ENCODE peak calls at places on chromosomes 2 and 18, in four cellular contexts. One of them, this sample, is unnamed.

GRCh38 chr2:137123241-137123640 is 357.9 kb downstream of the THSD7B start:
- DNase-seq in pancreas: no peak
- DNase-seq in psoas muscle: no peak
- DNase-seq in cardiac muscle cell: no peak
- DNase-seq in this sample: no peak

GRCh38 chr2:174340400-174341300 is 5.9 kb downstream of the SP9 start:
- DNase-seq in pancreas: peak; percentile 65
- DNase-seq in cardiac muscle cell: no peak
- DNase-seq in psoas muscle: peak; percentile 24
- DNase-seq in this sample: no peak

GRCh38 chr2:18536100-18536499 is 24.4 kb downstream of the RDH14 start:
- DNase-seq in psoas muscle: no peak
- DNase-seq in pancreas: no peak
- DNase-seq in cardiac muscle cell: no peak
- DNase-seq in this sample: no peak

GRCh38 chr2:15116830-15117229 is 444.3 kb downstream of the NBAS start:
- DNase-seq in cardiac muscle cell: no peak
- DNase-seq in pancreas: no peak
- DNase-seq in psoas muscle: no peak
- DNase-seq in this sample: no peak

GRCh38 chr18:69400253-69400975 is at the start of gene DOK6:
- DNase-seq in pancreas: peak; percentile 59
- DNase-seq in psoas muscle: peak; percentile 24
- DNase-seq in cardiac muscle cell: peak; percentile 92
- DNase-seq in this sample: peak; percentile 70

GRCh38 chr2:102848366-102848839 is 86.6 kb downstream of the TMEM182 start:
- DNase-seq in psoas muscle: peak; percentile 79
- DNase-seq in cardiac muscle cell: peak; percentile 75
- DNase-seq in pancreas: peak; percentile 90
- DNase-seq in this sample: peak; percentile 60

GRCh38 chr18:4640349-4641012 is 185.4 kb upstream of the DLGAP1 start:
- DNase-seq in pancreas: no peak
- DNase-seq in cardiac muscle cell: no peak
- DNase-seq in psoas muscle: no peak
- DNase-seq in this sample: no peak

GRCh38 chr2:15817748-15818147 is 122.6 kb upstream of the MYCN start:
- DNase-seq in pancreas: no peak
- DNase-seq in psoas muscle: no peak
- DNase-seq in cardiac muscle cell: no peak
- DNase-seq in this sample: no peak

GRCh38 chr2:11824901-11825592 is 78.6 kb downstream of the LPIN1 start:
- DNase-seq in pancreas: no peak
- DNase-seq in psoas muscle: no peak
- DNase-seq in cardiac muscle cell: peak; percentile 74
- DNase-seq in this sample: no peak

GRCh38 chr18:62070306-62070705 is 116.5 kb downstream of the PIGN start:
- DNase-seq in cardiac muscle cell: peak; percentile 27
- DNase-seq in pancreas: no peak
- DNase-seq in psoas muscle: no peak
- DNase-seq in this sample: no peak

GRCh38 chr18:652131-652530 is 5.3 kb upstream of the TYMS start:
- DNase-seq in pancreas: no peak
- DNase-seq in psoas muscle: no peak
- DNase-seq in cardiac muscle cell: no peak
- DNase-seq in this sample: no peak

GRCh38 chr2:153623020-153623419 is 144.5 kb upstream of the RPRM start:
- DNase-seq in psoas muscle: no peak
- DNase-seq in cardiac muscle cell: no peak
- DNase-seq in pancreas: no peak
- DNase-seq in this sample: no peak

GRCh38 chr2:62663443-62663842 is 42.1 kb upstream of the EHBP1 start:
- DNase-seq in pancreas: no peak
- DNase-seq in psoas muscle: no peak
- DNase-seq in cardiac muscle cell: peak; percentile 83
- DNase-seq in this sample: no peak

GRCh38 chr2:64652231-64653173 is 1.2 kb downstream of the SERTAD2 start:
- DNase-seq in psoas muscle: peak; percentile 31
- DNase-seq in cardiac muscle cell: peak; percentile 77
- DNase-seq in pancreas: peak; percentile 66
- DNase-seq in this sample: no peak

GRCh38 chr2:6957910-6958615 is 40.9 kb downstream of the RNF144A start:
- DNase-seq in pancreas: no peak
- DNase-seq in cardiac muscle cell: no peak
- DNase-seq in psoas muscle: peak; percentile 37
- DNase-seq in this sample: no peak

GRCh38 chr2:133503323-133503722 is 64.9 kb downstream of the NCKAP5 start:
- DNase-seq in cardiac muscle cell: no peak
- DNase-seq in psoas muscle: no peak
- DNase-seq in pancreas: no peak
- DNase-seq in this sample: no peak

GRCh38 chr2:96073170-96073775 is 38.6 kb upstream of the GPAT2 start:
- DNase-seq in pancreas: no peak
- DNase-seq in cardiac muscle cell: no peak
- DNase-seq in psoas muscle: no peak
- DNase-seq in this sample: no peak

GRCh38 chr2:172153161-172153560 is 50.5 kb upstream of the DLX2 start:
- DNase-seq in pancreas: no peak
- DNase-seq in psoas muscle: no peak
- DNase-seq in cardiac muscle cell: no peak
- DNase-seq in this sample: no peak

GRCh38 chr2:141058552-141058951 is 1072.3 kb downstream of the LRP1B start:
- DNase-seq in cardiac muscle cell: no peak
- DNase-seq in psoas muscle: no peak
- DNase-seq in pancreas: no peak
- DNase-seq in this sample: no peak

GRCh38 chr2:26011990-26012856 is 21.7 kb upstream of the RAB10 start:
- DNase-seq in cardiac muscle cell: peak; percentile 30
- DNase-seq in pancreas: no peak
- DNase-seq in psoas muscle: peak; percentile 40
- DNase-seq in this sample: no peak

GRCh38 chr18:5518899-5519371 is 24.9 kb downstream of the EPB41L3 start:
- DNase-seq in psoas muscle: no peak
- DNase-seq in pancreas: no peak
- DNase-seq in cardiac muscle cell: peak; percentile 88
- DNase-seq in this sample: no peak

GRCh38 chr2:128303911-128304310 is 14.8 kb downstream of the HS6ST1 start:
- DNase-seq in psoas muscle: peak; percentile 11
- DNase-seq in pancreas: peak; percentile 33
- DNase-seq in cardiac muscle cell: no peak
- DNase-seq in this sample: no peak

GRCh38 chr18:58970943-58971799 is 106.5 kb downstream of the ZNF532 start:
- DNase-seq in pancreas: no peak
- DNase-seq in cardiac muscle cell: no peak
- DNase-seq in psoas muscle: no peak
- DNase-seq in this sample: no peak

GRCh38 chr18:46213295-46213694 is 109.1 kb downstream of the HAUS1 start:
- DNase-seq in psoas muscle: no peak
- DNase-seq in cardiac muscle cell: peak; percentile 40
- DNase-seq in pancreas: no peak
- DNase-seq in this sample: no peak

GRCh38 chr2:164771897-164772296 is 69.7 kb downstream of the COBLL1 start:
- DNase-seq in psoas muscle: no peak
- DNase-seq in pancreas: no peak
- DNase-seq in cardiac muscle cell: no peak
- DNase-seq in this sample: no peak

GRCh38 chr2:180180511-180180910 is 173.4 kb upstream of the CWC22 start:
- DNase-seq in pancreas: no peak
- DNase-seq in psoas muscle: no peak
- DNase-seq in cardiac muscle cell: no peak
- DNase-seq in this sample: no peak

GRCh38 chr2:215896921-215897320 is 116.4 kb downstream of the MREG start:
- DNase-seq in psoas muscle: no peak
- DNase-seq in cardiac muscle cell: no peak
- DNase-seq in pancreas: no peak
- DNase-seq in this sample: no peak

GRCh38 chr2:239161711-239162140 is 239.1 kb downstream of the HDAC4 start:
- DNase-seq in psoas muscle: peak; percentile 9
- DNase-seq in cardiac muscle cell: no peak
- DNase-seq in pancreas: peak; percentile 38
- DNase-seq in this sample: peak; percentile 10

DNA sequence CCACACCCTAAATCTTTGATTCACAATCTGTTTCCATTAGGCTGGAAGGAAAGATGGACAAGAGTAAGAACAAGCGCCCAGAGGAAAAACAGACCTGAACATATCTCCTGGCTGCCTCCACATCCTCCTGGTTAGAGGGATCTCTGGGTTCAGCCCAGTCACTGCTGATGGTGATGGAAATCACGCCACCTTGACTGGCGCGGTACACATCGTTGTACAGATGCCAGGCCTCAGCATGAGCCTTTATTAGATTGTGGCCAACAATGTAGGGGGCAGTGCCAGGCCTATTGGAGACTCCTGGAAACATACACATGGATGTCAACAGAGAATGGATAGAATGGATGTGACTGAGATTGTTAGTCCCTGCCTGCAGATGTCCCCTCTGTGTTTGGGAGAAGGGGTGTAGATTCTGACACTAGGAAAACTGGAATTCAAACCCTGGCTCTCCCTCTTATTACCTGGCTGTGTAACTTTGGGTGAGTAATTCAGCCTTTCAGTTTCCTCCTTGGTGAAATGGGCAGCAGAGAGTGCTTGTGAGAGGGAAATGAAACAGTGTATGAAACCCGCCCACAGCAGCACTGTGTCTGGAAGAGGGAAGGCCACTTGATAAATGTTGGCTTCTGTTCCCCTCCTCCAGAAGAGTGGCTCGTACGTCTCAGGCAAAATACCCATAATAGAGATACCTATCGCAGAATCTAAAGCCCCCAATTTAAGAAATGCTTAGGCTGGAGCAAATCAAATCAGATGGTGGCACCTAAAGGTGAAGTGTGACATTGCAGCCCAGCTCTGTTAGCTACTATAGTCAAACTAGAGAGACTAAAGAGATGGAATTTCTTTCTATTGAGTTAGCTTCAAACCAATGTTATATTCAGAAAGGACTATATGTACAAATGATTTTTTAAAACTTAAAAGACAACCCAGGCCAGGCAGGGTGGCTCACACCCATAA is 36.2 kb downstream of the LCT start:
- DNase-seq in pancreas: no peak
- DNase-seq in psoas muscle: no peak
- DNase-seq in cardiac muscle cell: no peak
- DNase-seq in this sample: no peak
- TF ChIP-seq CTCF in pancreas: no peak
- TF ChIP-seq CTCF in psoas muscle: no peak
- TF ChIP-seq CTCF in cardiac muscle cell: no peak
- TF ChIP-seq CTCF in this sample: no peak

DNA sequence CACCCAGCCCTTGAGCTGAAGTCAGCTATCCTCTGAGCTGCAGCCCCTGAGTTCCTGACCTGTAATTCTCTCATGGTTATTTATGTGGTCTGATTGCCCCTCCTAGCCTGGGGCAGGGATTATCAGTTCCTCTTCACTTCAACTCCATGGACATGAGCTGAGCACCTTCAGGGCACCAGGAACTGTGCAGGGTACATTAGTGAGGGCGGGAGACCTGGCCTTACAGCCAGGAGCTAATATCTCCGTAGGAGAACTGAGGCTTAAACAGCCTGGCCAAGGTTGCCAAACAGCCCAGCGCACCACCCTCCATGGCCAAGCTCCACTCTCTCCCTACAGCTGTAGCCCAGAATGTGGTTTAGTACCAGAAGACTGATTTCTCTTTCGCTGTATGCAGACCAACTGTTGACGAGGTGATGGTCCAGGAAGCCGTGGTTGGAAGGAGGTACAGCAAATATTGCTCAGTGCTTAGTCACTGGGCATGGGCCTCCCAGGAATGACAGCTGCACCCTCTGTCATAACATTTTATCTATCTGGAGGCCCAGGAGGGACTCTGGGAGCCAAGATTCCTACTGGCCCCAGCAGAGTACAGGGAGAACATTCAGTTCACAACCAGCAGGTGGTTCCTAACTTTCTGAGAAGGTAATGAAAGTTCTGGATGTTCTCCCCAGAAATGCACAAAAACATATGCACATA is 228.7 kb upstream of the SIX2 start:
- DNase-seq in psoas muscle: peak; percentile 77
- DNase-seq in cardiac muscle cell: peak; percentile 96
- DNase-seq in pancreas: no peak
- DNase-seq in this sample: no peak
- TF ChIP-seq CTCF in psoas muscle: peak; percentile 52
- TF ChIP-seq CTCF in cardiac muscle cell: peak; percentile 48
- TF ChIP-seq CTCF in pancreas: no peak
- TF ChIP-seq CTCF in this sample: no peak

GRCh38 chr2:118264591-118264990 is 176.3 kb downstream of the INSIG2 start:
- DNase-seq in pancreas: no peak
- DNase-seq in cardiac muscle cell: no peak
- DNase-seq in psoas muscle: no peak
- DNase-seq in this sample: no peak

GRCh38 chr2:118268268-118268667 is 180.0 kb downstream of the INSIG2 start:
- DNase-seq in psoas muscle: no peak
- DNase-seq in pancreas: no peak
- DNase-seq in cardiac muscle cell: no peak
- DNase-seq in this sample: no peak

GRCh38 chr2:118272391-118272790 is 184.1 kb downstream of the INSIG2 start:
- DNase-seq in cardiac muscle cell: no peak
- DNase-seq in pancreas: no peak
- DNase-seq in psoas muscle: no peak
- DNase-seq in this sample: no peak

GRCh38 chr2:118266086-118266485 is 177.8 kb downstream of the INSIG2 start:
- DNase-seq in cardiac muscle cell: no peak
- DNase-seq in pancreas: no peak
- DNase-seq in psoas muscle: no peak
- DNase-seq in this sample: no peak

DNA sequence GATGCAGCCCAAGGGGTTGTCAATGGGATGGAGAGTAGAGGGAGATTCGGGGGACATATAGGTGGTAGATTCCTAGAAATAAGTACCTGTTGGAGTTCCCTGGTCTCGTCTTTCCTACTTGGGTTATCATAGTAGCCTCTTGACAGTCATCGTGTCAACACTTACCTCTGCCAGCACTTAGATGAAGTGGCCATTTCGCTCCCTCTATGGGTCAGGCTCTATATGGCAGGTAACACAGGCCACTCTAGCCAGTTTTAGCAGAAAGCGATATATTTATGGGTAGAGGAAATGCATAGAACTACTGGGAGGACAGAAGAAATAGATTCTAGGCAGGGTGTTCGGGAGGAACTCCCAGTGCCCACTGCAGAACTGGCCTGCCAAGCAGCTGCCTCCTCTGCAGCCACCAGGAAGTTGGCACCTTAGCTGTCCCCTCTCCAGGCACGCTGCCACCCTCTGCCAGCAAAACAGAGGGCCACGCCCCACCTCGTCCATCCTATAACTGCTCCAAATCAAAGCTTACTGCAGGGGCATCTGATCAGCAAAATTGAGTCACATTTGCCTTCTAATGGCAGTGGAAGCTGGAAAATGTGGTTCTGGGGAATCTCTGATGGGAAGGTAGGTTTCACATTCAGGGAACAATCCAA is 181.3 kb downstream of the INSIG2 start:
- DNase-seq in pancreas: no peak
- DNase-seq in psoas muscle: no peak
- DNase-seq in cardiac muscle cell: no peak
- DNase-seq in this sample: no peak
- TF ChIP-seq CTCF in pancreas: no peak
- TF ChIP-seq CTCF in psoas muscle: no peak
- TF ChIP-seq CTCF in cardiac muscle cell: no peak
- TF ChIP-seq CTCF in this sample: no peak

GRCh38 chr2:240225660-240226475 is 85.4 kb upstream of the OTOS start:
- DNase-seq in pancreas: no peak
- DNase-seq in cardiac muscle cell: no peak
- DNase-seq in psoas muscle: no peak
- DNase-seq in this sample: peak; percentile 10
- TF ChIP-seq CTCF in pancreas: no peak
- TF ChIP-seq CTCF in cardiac muscle cell: no peak
- TF ChIP-seq CTCF in psoas muscle: no peak
- TF ChIP-seq CTCF in this sample: no peak

GRCh38 chr2:69013837-69014796 is 1.1 kb downstream of the ANTXR1 start:
- DNase-seq in psoas muscle: no peak
- DNase-seq in cardiac muscle cell: peak; percentile 77
- DNase-seq in pancreas: no peak
- DNase-seq in this sample: no peak
- TF ChIP-seq CTCF in psoas muscle: no peak
- TF ChIP-seq CTCF in cardiac muscle cell: peak; percentile 10
- TF ChIP-seq CTCF in pancreas: no peak
- TF ChIP-seq CTCF in this sample: no peak

This sample was measured in mesothelial cell of epicardium.